ENCODE peak calls at places on chromosomes 4 and X, in seven cellular contexts. One of them, this sample, is unnamed.

GRCh38 chr4:128310266-128310697 is 22.7 kb upstream of the PGRMC2 start:
- DNase-seq in H9: peak
- DNase-seq in neuronal stem cell: peak
- DNase-seq in IMR-90: no peak
- DNase-seq in trophoblast cell: no peak
- DNase-seq in mesenchymal stem cell: peak
- DNase-seq in H1: no peak
- DNase-seq in this sample: peak

GRCh38 chr4:3766791-3767561 is 791 bp downstream of the ADRA2C start:
- DNase-seq in H9: peak
- DNase-seq in neuronal stem cell: peak
- DNase-seq in IMR-90: no peak
- DNase-seq in trophoblast cell: no peak
- DNase-seq in mesenchymal stem cell: peak
- DNase-seq in H1: no peak
- DNase-seq in this sample: peak

GRCh38 chr4:6134612-6135220 is 65.6 kb downstream of the JAKMIP1 start:
- DNase-seq in H9: peak
- DNase-seq in neuronal stem cell: no peak
- DNase-seq in IMR-90: no peak
- DNase-seq in trophoblast cell: no peak
- DNase-seq in mesenchymal stem cell: no peak
- DNase-seq in H1: no peak
- DNase-seq in this sample: peak

GRCh38 chr4:66284991-66285451 is 614.7 kb upstream of the EPHA5 start:
- DNase-seq in H9: no peak
- DNase-seq in neuronal stem cell: no peak
- DNase-seq in IMR-90: no peak
- DNase-seq in trophoblast cell: no peak
- DNase-seq in mesenchymal stem cell: no peak
- DNase-seq in H1: no peak
- DNase-seq in this sample: no peak

GRCh38 chrX:43866423-43866822 is 15.8 kb downstream of the MAOB start:
- DNase-seq in H9: no peak
- DNase-seq in neuronal stem cell: no peak
- DNase-seq in IMR-90: no peak
- DNase-seq in trophoblast cell: no peak
- DNase-seq in mesenchymal stem cell: no peak
- DNase-seq in H1: no peak
- DNase-seq in this sample: no peak

GRCh38 chr4:164731827-164732474 is 22.0 kb upstream of the SMIM31 start:
- DNase-seq in H9: peak
- DNase-seq in neuronal stem cell: peak
- DNase-seq in IMR-90: peak
- DNase-seq in trophoblast cell: peak
- DNase-seq in mesenchymal stem cell: peak
- DNase-seq in H1: peak
- DNase-seq in this sample: peak

GRCh38 chr4:105197777-105198176 is 51.1 kb downstream of the TET2 start:
- DNase-seq in H9: no peak
- DNase-seq in neuronal stem cell: no peak
- DNase-seq in IMR-90: peak
- DNase-seq in trophoblast cell: peak
- DNase-seq in mesenchymal stem cell: no peak
- DNase-seq in H1: no peak
- DNase-seq in this sample: no peak

GRCh38 chr4:113732923-113733527 is 28.5 kb downstream of the CAMK2D start:
- DNase-seq in H9: no peak
- DNase-seq in neuronal stem cell: no peak
- DNase-seq in IMR-90: no peak
- DNase-seq in trophoblast cell: no peak
- DNase-seq in mesenchymal stem cell: no peak
- DNase-seq in H1: no peak
- DNase-seq in this sample: no peak

GRCh38 chrX:39974228-39974627 is 123.5 kb downstream of the BCOR start:
- DNase-seq in H9: peak
- DNase-seq in neuronal stem cell: no peak
- DNase-seq in IMR-90: no peak
- DNase-seq in trophoblast cell: no peak
- DNase-seq in mesenchymal stem cell: no peak
- DNase-seq in H1: no peak
- DNase-seq in this sample: peak

GRCh38 chr4:98516042-98516440 is 142.4 kb downstream of the TSPAN5 start:
- DNase-seq in H9: no peak
- DNase-seq in neuronal stem cell: no peak
- DNase-seq in IMR-90: peak
- DNase-seq in trophoblast cell: peak
- DNase-seq in mesenchymal stem cell: peak
- DNase-seq in H1: no peak
- DNase-seq in this sample: peak

GRCh38 chr4:176611954-176612353 is 180.8 kb downstream of the VEGFC start:
- DNase-seq in H9: no peak
- DNase-seq in neuronal stem cell: no peak
- DNase-seq in IMR-90: no peak
- DNase-seq in trophoblast cell: no peak
- DNase-seq in mesenchymal stem cell: no peak
- DNase-seq in H1: no peak
- DNase-seq in this sample: no peak

GRCh38 chr4:600850-601515 is 24.4 kb upstream of the PDE6B start:
- DNase-seq in H9: no peak
- DNase-seq in neuronal stem cell: no peak
- DNase-seq in IMR-90: no peak
- DNase-seq in trophoblast cell: no peak
- DNase-seq in mesenchymal stem cell: no peak
- DNase-seq in H1: no peak
- DNase-seq in this sample: no peak

GRCh38 chr4:67198757-67199156 is 346.5 kb downstream of the CENPC start:
- DNase-seq in H9: peak
- DNase-seq in neuronal stem cell: no peak
- DNase-seq in IMR-90: no peak
- DNase-seq in trophoblast cell: no peak
- DNase-seq in mesenchymal stem cell: peak
- DNase-seq in H1: no peak
- DNase-seq in this sample: peak

GRCh38 chrX:10021461-10022272 is 54.5 kb downstream of the CLDN34 start:
- DNase-seq in H9: no peak
- DNase-seq in neuronal stem cell: no peak
- DNase-seq in IMR-90: peak
- DNase-seq in trophoblast cell: peak
- DNase-seq in mesenchymal stem cell: peak
- DNase-seq in H1: no peak
- DNase-seq in this sample: peak

GRCh38 chr4:168461821-168462220 is 18.5 kb downstream of the DDX60L start:
- DNase-seq in H9: no peak
- DNase-seq in neuronal stem cell: no peak
- DNase-seq in IMR-90: peak
- DNase-seq in trophoblast cell: no peak
- DNase-seq in mesenchymal stem cell: no peak
- DNase-seq in H1: no peak
- DNase-seq in this sample: no peak

GRCh38 chr4:140568507-140569306 is at the start of gene UCP1:
- DNase-seq in H9: peak
- DNase-seq in neuronal stem cell: peak
- DNase-seq in IMR-90: no peak
- DNase-seq in trophoblast cell: peak
- DNase-seq in mesenchymal stem cell: peak
- DNase-seq in H1: no peak
- DNase-seq in this sample: peak

GRCh38 chr4:69096810-69097209 is 536 bp downstream of the UGT2B7 start:
- DNase-seq in H9: no peak
- DNase-seq in neuronal stem cell: no peak
- DNase-seq in IMR-90: no peak
- DNase-seq in trophoblast cell: no peak
- DNase-seq in mesenchymal stem cell: no peak
- DNase-seq in H1: no peak
- DNase-seq in this sample: no peak

GRCh38 chrX:21943460-21944135 is 3.1 kb downstream of the SMS start:
- DNase-seq in H9: peak
- DNase-seq in neuronal stem cell: no peak
- DNase-seq in IMR-90: peak
- DNase-seq in trophoblast cell: no peak
- DNase-seq in mesenchymal stem cell: peak
- DNase-seq in H1: no peak
- DNase-seq in this sample: no peak

GRCh38 chr4:83644677-83645639 is 109.0 kb downstream of the GPAT3 start:
- DNase-seq in H9: no peak
- DNase-seq in neuronal stem cell: peak
- DNase-seq in IMR-90: peak
- DNase-seq in trophoblast cell: peak
- DNase-seq in mesenchymal stem cell: peak
- DNase-seq in H1: no peak
- DNase-seq in this sample: peak

GRCh38 chr4:146513548-146513947 is 8.2 kb downstream of the SLC10A7 start:
- DNase-seq in H9: no peak
- DNase-seq in neuronal stem cell: no peak
- DNase-seq in IMR-90: no peak
- DNase-seq in trophoblast cell: no peak
- DNase-seq in mesenchymal stem cell: no peak
- DNase-seq in H1: no peak
- DNase-seq in this sample: no peak
- H3K9ac ChIP-seq in H9: no peak
- H3K9ac ChIP-seq in neuronal stem cell: no peak
- H3K9ac ChIP-seq in IMR-90: no peak
- H3K9ac ChIP-seq in trophoblast cell: no peak
- H3K9ac ChIP-seq in mesenchymal stem cell: no peak
- H3K9ac ChIP-seq in H1: no peak
- H3K9ac ChIP-seq in this sample: no peak

GRCh38 chr4:61273237-61273636 is 73.1 kb downstream of the ADGRL3 start:
- DNase-seq in H9: no peak
- DNase-seq in neuronal stem cell: no peak
- DNase-seq in IMR-90: peak
- DNase-seq in trophoblast cell: peak
- DNase-seq in mesenchymal stem cell: peak
- DNase-seq in H1: no peak
- DNase-seq in this sample: no peak

GRCh38 chr4:61274286-61274685 is 74.2 kb downstream of the ADGRL3 start:
- DNase-seq in H9: no peak
- DNase-seq in neuronal stem cell: no peak
- DNase-seq in IMR-90: no peak
- DNase-seq in trophoblast cell: no peak
- DNase-seq in mesenchymal stem cell: no peak
- DNase-seq in H1: no peak
- DNase-seq in this sample: no peak

GRCh38 chr4:61276034-61276433 is 75.9 kb downstream of the ADGRL3 start:
- DNase-seq in H9: no peak
- DNase-seq in neuronal stem cell: no peak
- DNase-seq in IMR-90: no peak
- DNase-seq in trophoblast cell: no peak
- DNase-seq in mesenchymal stem cell: no peak
- DNase-seq in H1: no peak
- DNase-seq in this sample: no peak

GRCh38 chr4:61275214-61275613 is 75.1 kb downstream of the ADGRL3 start:
- DNase-seq in H9: no peak
- DNase-seq in neuronal stem cell: no peak
- DNase-seq in IMR-90: no peak
- DNase-seq in trophoblast cell: peak
- DNase-seq in mesenchymal stem cell: no peak
- DNase-seq in H1: no peak
- DNase-seq in this sample: peak

DNA sequence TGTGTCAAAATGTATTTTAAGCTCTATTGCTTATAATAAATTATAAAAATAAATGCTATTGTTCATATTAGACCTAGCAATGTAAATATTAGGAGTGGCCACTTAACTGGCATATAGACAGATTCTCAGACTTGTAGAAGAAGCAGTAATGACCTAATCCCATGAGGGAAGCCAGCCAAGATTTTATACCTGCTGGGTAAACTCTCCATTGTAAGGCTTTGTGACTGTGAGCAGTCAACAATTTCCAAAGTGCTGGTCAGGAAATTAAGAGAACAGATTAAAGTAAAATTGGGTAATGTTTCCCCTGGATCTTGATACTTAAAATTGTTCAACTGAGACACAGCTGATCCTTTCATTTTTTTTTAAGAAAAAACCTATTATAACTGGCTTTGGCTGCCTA is 77.7 kb downstream of the ADGRL3 start:
- DNase-seq in H9: no peak
- DNase-seq in neuronal stem cell: no peak
- DNase-seq in IMR-90: no peak
- DNase-seq in trophoblast cell: no peak
- DNase-seq in mesenchymal stem cell: no peak
- DNase-seq in H1: no peak
- DNase-seq in this sample: no peak
- H3K18ac ChIP-seq in H9: no peak
- H3K18ac ChIP-seq in neuronal stem cell: no peak
- H3K18ac ChIP-seq in IMR-90: no peak
- H3K18ac ChIP-seq in trophoblast cell: no peak
- H3K18ac ChIP-seq in mesenchymal stem cell: no peak
- H3K18ac ChIP-seq in H1: no peak
- H3K18ac ChIP-seq in this sample: no peak

GRCh38 chr4:8916251-8916913 is 44.7 kb upstream of the HMX1 start:
- DNase-seq in H9: peak
- DNase-seq in neuronal stem cell: no peak
- DNase-seq in IMR-90: no peak
- DNase-seq in trophoblast cell: no peak
- DNase-seq in mesenchymal stem cell: no peak
- DNase-seq in H1: no peak
- DNase-seq in this sample: peak

GRCh38 chr4:8914461-8915171 is 43.0 kb upstream of the HMX1 start:
- DNase-seq in H9: no peak
- DNase-seq in neuronal stem cell: no peak
- DNase-seq in IMR-90: no peak
- DNase-seq in trophoblast cell: no peak
- DNase-seq in mesenchymal stem cell: no peak
- DNase-seq in H1: no peak
- DNase-seq in this sample: no peak

GRCh38 chr4:8913858-8914460 is 42.3 kb upstream of the HMX1 start:
- DNase-seq in H9: no peak
- DNase-seq in neuronal stem cell: no peak
- DNase-seq in IMR-90: no peak
- DNase-seq in trophoblast cell: no peak
- DNase-seq in mesenchymal stem cell: no peak
- DNase-seq in H1: no peak
- DNase-seq in this sample: no peak

GRCh38 chr4:8916914-8917305 is 45.3 kb upstream of the HMX1 start:
- DNase-seq in H9: no peak
- DNase-seq in neuronal stem cell: no peak
- DNase-seq in IMR-90: no peak
- DNase-seq in trophoblast cell: no peak
- DNase-seq in mesenchymal stem cell: no peak
- DNase-seq in H1: no peak
- DNase-seq in this sample: no peak

GRCh38 chr4:8915201-8916200 is 43.9 kb upstream of the HMX1 start:
- DNase-seq in H9: no peak
- DNase-seq in neuronal stem cell: no peak
- DNase-seq in IMR-90: no peak
- DNase-seq in trophoblast cell: no peak
- DNase-seq in mesenchymal stem cell: no peak
- DNase-seq in H1: no peak
- DNase-seq in this sample: no peak
- H3K9ac ChIP-seq in H9: no peak
- H3K9ac ChIP-seq in neuronal stem cell: peak
- H3K9ac ChIP-seq in IMR-90: no peak
- H3K9ac ChIP-seq in trophoblast cell: no peak
- H3K9ac ChIP-seq in mesenchymal stem cell: no peak
- H3K9ac ChIP-seq in H1: no peak
- H3K9ac ChIP-seq in this sample: no peak

DNA sequence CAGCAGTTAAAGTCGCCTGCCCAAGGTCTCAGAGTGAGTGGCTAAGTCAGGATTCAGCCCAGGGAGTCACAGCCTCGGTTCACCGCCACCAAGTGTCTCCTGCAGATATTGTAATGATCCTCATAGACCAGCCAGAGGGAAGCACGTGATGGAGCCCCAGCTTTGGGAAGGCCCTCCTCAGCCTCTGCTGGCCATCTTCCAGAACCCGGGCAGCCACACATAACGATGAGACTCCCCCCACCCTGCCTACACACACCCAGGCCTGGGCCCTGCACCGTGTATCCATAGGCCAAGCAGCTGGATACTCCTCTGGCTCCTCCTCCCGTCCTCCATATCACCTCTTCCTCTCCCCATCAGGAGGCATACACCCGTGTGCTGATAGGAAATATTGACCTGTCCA is 19.6 kb upstream of the SASH3 start:
- DNase-seq in H9: no peak
- DNase-seq in neuronal stem cell: no peak
- DNase-seq in IMR-90: no peak
- DNase-seq in trophoblast cell: no peak
- DNase-seq in mesenchymal stem cell: no peak
- DNase-seq in H1: no peak
- DNase-seq in this sample: no peak
- H3K18ac ChIP-seq in H9: no peak
- H3K18ac ChIP-seq in neuronal stem cell: no peak
- H3K18ac ChIP-seq in IMR-90: no peak
- H3K18ac ChIP-seq in trophoblast cell: no peak
- H3K18ac ChIP-seq in mesenchymal stem cell: no peak
- H3K18ac ChIP-seq in H1: no peak
- H3K18ac ChIP-seq in this sample: no peak

This sample was measured in mesendoderm.